ENCODE peak calls at places on chromosomes 5 and 9, in seven cellular contexts. R is uterus, Y is mucosa of descending colon, D is neuronal stem cell, E is neural progenitor cell, O is tibial nerve, X is upper lobe of right lung. F is an unnamed sample.

GRCh38 chr5:151014680-151015343 is 5.6 kb upstream of the GPX3 start:
- DNase-seq in R (no peak), Y (no peak), D (no peak), E (no peak), O (no peak), X (no peak), F (no peak)

GRCh38 chr9:90432951-90433350 is 209.7 kb downstream of the DIRAS2 start:
- DNase-seq in R (no peak), Y (no peak), D (no peak), E (no peak), O (no peak), X (no peak), F (no peak)

GRCh38 chr5:91224459-91224858 is 158.7 kb downstream of the ARRDC3 start:
- DNase-seq in R (no peak), Y (no peak), D (no peak), E (no peak), O (no peak), X (no peak), F (no peak)

GRCh38 chr5:170681013-170681433 is 102.5 kb upstream of the GABRP start:
- DNase-seq in R (no peak), Y (peak; percentile 27), D (peak; percentile 77), E (peak; percentile 90), O (no peak), X (no peak), F (peak; percentile 72)

GRCh38 chr5:169272731-169273401 is 28.1 kb downstream of the SLIT3 start:
- DNase-seq in R (no peak), Y (no peak), D (peak; percentile 36), E (peak; percentile 63), O (no peak), X (no peak), F (no peak)

GRCh38 chr9:33248606-33249005 is 8.6 kb downstream of the SPINK4 start:
- DNase-seq in R (no peak), Y (no peak), D (no peak), E (no peak), O (no peak), X (no peak), F (no peak)

GRCh38 chr9:111034573-111035539 is 3.4 kb downstream of the LPAR1 start:
- DNase-seq in R (no peak), Y (no peak), D (no peak), E (no peak), O (no peak), X (no peak), F (no peak)

GRCh38 chr5:19960451-19960850 is 27.5 kb downstream of the CDH18 start:
- DNase-seq in R (no peak), Y (no peak), D (no peak), E (no peak), O (no peak), X (no peak), F (no peak)

GRCh38 chr5:149151717-149152116 is 10.4 kb downstream of the ABLIM3 start:
- DNase-seq in R (no peak), Y (no peak), D (no peak), E (no peak), O (no peak), X (no peak), F (no peak)

GRCh38 chr5:119840175-119840574 is 210.8 kb downstream of the FAM170A start:
- DNase-seq in R (no peak), Y (no peak), D (no peak), E (no peak), O (no peak), X (no peak), F (no peak)

GRCh38 chr5:45772402-45772801 is 76.2 kb upstream of the HCN1 start:
- DNase-seq in R (no peak), Y (no peak), D (no peak), E (no peak), O (no peak), X (no peak), F (no peak)

GRCh38 chr9:18185196-18185595 is 288.8 kb upstream of the ADAMTSL1 start:
- DNase-seq in R (no peak), Y (no peak), D (no peak), E (no peak), O (no peak), X (no peak), F (no peak)

GRCh38 chr9:97412628-97413382 is 909 bp downstream of the TDRD7 start:
- DNase-seq in R (peak; percentile 32), Y (no peak), D (peak; percentile 15), E (no peak), O (no peak), X (no peak), F (no peak)

GRCh38 chr9:109454041-109454440 is 44.1 kb downstream of the PTPN3 start:
- DNase-seq in R (no peak), Y (no peak), D (no peak), E (no peak), O (no peak), X (no peak), F (no peak)
- H3K4me3 ChIP-seq in R (no peak overlapping the region), Y (no peak overlapping the region), D (no peak overlapping the region), E (no peak overlapping the region), O (no peak overlapping the region), X (no peak overlapping the region), F (no peak overlapping the region)

GRCh38 chr9:87586731-87587355 is 89.2 kb downstream of the DAPK1 start:
- DNase-seq in R (no peak), Y (no peak), D (no peak), E (no peak), O (no peak), X (no peak), F (no peak)
- H3K4me1 ChIP-seq in R (no peaks in the 10 kb centered on the region), Y (no peaks in the 10 kb centered on the region), D (no peaks in the 10 kb centered on the region), E (no peaks in the 10 kb centered on the region), O (peaks cover 4% of the 10 kb centered on the region), X (peaks cover 5% of the 10 kb centered on the region), F (peaks cover 7% of the 10 kb centered on the region)

GRCh38 chr9:4793412-4794005 is 765 bp downstream of the RCL1 start:
- DNase-seq in R (no peak), Y (no peak), D (no peak), E (no peak), O (no peak), X (no peak), F (no peak)

GRCh38 chr9:4799775-4800174 is 7.0 kb downstream of the RCL1 start:
- DNase-seq in R (no peak), Y (no peak), D (no peak), E (no peak), O (no peak), X (no peak), F (no peak)

GRCh38 chr9:4798281-4798680 is 5.5 kb downstream of the RCL1 start:
- DNase-seq in R (no peak), Y (no peak), D (no peak), E (no peak), O (no peak), X (no peak), F (no peak)

GRCh38 chr9:4796988-4797956 is 4.5 kb downstream of the RCL1 start:
- DNase-seq in R (no peak), Y (no peak), D (peak; percentile 27), E (peak; percentile 70), O (peak; percentile 31), X (no peak), F (no peak)

DNA sequence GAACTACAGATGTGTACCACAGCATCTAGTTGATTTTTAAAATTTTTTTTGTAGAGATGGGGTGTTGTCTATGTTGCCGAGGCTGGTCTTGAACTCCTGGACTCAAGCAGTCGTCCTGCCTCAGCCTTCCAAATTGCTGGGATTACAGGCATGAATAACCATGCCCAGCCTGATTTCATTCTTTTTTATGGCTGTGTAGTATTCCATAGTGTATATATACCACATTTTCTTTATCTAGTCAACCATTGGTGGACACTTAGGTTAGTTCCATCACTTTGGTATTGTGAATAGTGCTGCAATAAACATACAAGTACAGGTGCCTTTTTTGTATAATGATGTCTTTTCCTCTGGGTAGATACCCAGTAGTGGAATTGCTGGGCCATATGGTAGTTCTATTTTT is 3.8 kb downstream of the RCL1 start:
- DNase-seq in R (no peak), Y (no peak), D (no peak), E (no peak), O (no peak), X (no peak), F (no peak)
- H3K4me3 ChIP-seq in R (no peak overlapping the region), Y (no peak overlapping the region), D (no peak overlapping the region), E (no peak overlapping the region), O (no peak overlapping the region), X (no peak overlapping the region), F (no peak overlapping the region)

GRCh38 chr5:38595149-38595725 is 38.8 kb upstream of the LIFR start:
- DNase-seq in R (no peak), Y (no peak), D (no peak), E (peak; percentile 3), O (no peak), X (no peak), F (no peak)
- H3K4me1 ChIP-seq in R (no peaks in the 10 kb centered on the region), Y (no peaks in the 10 kb centered on the region), D (peaks cover 9% of the 10 kb centered on the region), E (no peaks in the 10 kb centered on the region), O (peaks cover 3% of the 10 kb centered on the region), X (peaks cover 4% of the 10 kb centered on the region), F (peaks cover 12% of the 10 kb centered on the region)

F was measured in upper lobe of left lung.